ENCODE peak calls at places on chromosomes 7 and 10, in four cellular contexts. L is AG08396, K is H7, U is GM12865. N is an unnamed sample.

GRCh38 chr7:131653418-131654248 is 97.2 kb upstream of the PODXL start:
- DNase-seq in L (no peak), K (peak), U (no peak), N (no peak)

GRCh38 chr7:18624436-18624835 is 128.9 kb downstream of the HDAC9 start:
- DNase-seq in L (no peak), K (no peak), U (no peak), N (no peak)

GRCh38 chr7:93307131-93307660 is 75.0 kb downstream of the VPS50 start:
- DNase-seq in L (peak), K (no peak), U (no peak), N (no peak)

GRCh38 chr7:102287465-102288146 is 938 bp downstream of the SH2B2 start:
- DNase-seq in L (peak), K (peak), U (peak), N (no peak)

GRCh38 chr10:58157076-58157766 is 110.5 kb downstream of the IPMK start:
- DNase-seq in L (peak), K (no peak), U (no peak), N (no peak)

GRCh38 chr10:71921319-71922027 is 42.7 kb upstream of the CHST3 start:
- DNase-seq in L (no peak), K (no peak), U (no peak), N (peak)

GRCh38 chr10:15385552-15386455 is 14.7 kb upstream of the FAM171A1 start:
- DNase-seq in L (no peak), K (no peak), U (no peak), N (no peak)

GRCh38 chr7:29278362-29279070 is 83.9 kb downstream of the CHN2 start:
- DNase-seq in L (no peak), K (no peak), U (no peak), N (no peak)

GRCh38 chr10:42988069-42988468 is 88.8 kb upstream of the RET start:
- DNase-seq in L (no peak), K (peak), U (no peak), N (no peak)

GRCh38 chr10:11609492-11610093 is 1.9 kb downstream of the USP6NL start:
- DNase-seq in L (no peak), K (no peak), U (peak), N (no peak)

GRCh38 chr10:71701733-71702132 is 17.8 kb downstream of the C10orf105 start:
- DNase-seq in L (no peak), K (peak), U (no peak), N (no peak)

GRCh38 chr10:13528138-13528874 is 508 bp downstream of the BEND7 start:
- DNase-seq in L (peak), K (peak), U (no peak), N (no peak)

GRCh38 chr10:72370201-72370722 is 15.5 kb upstream of the DNAJB12 start:
- DNase-seq in L (no peak), K (no peak), U (peak), N (no peak)

GRCh38 chr7:12686894-12687212 is 580 bp upstream of the ARL4A start:
- DNase-seq in L (no peak), K (no peak), U (no peak), N (no peak)

GRCh38 chr10:92575961-92576360 is 2.1 kb upstream of the IDE start:
- DNase-seq in L (no peak), K (no peak), U (no peak), N (no peak)

GRCh38 chr7:603152-603941 is 83.7 kb upstream of the PDGFA start:
- DNase-seq in L (no peak), K (no peak), U (peak), N (no peak)

GRCh38 chr10:58972576-58973234 is 203.7 kb upstream of the PHYHIPL start:
- DNase-seq in L (no peak), K (no peak), U (no peak), N (no peak)

GRCh38 chr10:131781076-131781475 is 119.7 kb upstream of the PPP2R2D start:
- DNase-seq in L (no peak), K (no peak), U (no peak), N (no peak)

GRCh38 chr10:62614389-62615157 is 189.9 kb upstream of the ADO start:
- DNase-seq in L (peak), K (no peak), U (peak), N (no peak)

GRCh38 chr7:89760690-89761089 is 393.6 kb upstream of the STEAP1 start:
- DNase-seq in L (no peak), K (no peak), U (no peak), N (no peak)

GRCh38 chr7:101740981-101741725 is 76.3 kb upstream of the CUX1 start:
- DNase-seq in L (no peak), K (peak), U (peak), N (no peak)

GRCh38 chr7:47045169-47045568 is 536.7 kb downstream of the TNS3 start:
- DNase-seq in L (no peak), K (no peak), U (no peak), N (no peak)